ENCODE peak calls at places on chromosomes 7 and 10, in nine cellular contexts. M is HCT116, D is fibroblast of lung, B is endothelial cell of umbilical vein, P is neuronal stem cell, C is GM23248, T is Karpas-422, X is IMR-90, J is H9. H is an unnamed sample.

GRCh38 chr10:119665901-119666708 is 14.9 kb downstream of the BAG3 start:
- DNase-seq in P (no peak), C (no peak), J (no peak), D (no peak), T (no peak), M (no peak), B (no peak), X (peak), H (peak)

GRCh38 chr10:43961523-43962345 is 313.1 kb upstream of the ZNF32 start:
- DNase-seq in B (no peak), J (no peak), D (peak), C (no peak), M (no peak), T (no peak), P (no peak), X (no peak), H (peak)

GRCh38 chr10:74156919-74157289 is 5.9 kb downstream of the ADK start:
- DNase-seq in T (no peak), M (no peak), J (no peak), B (no peak), D (peak), X (peak), C (no peak), P (no peak), H (peak)

GRCh38 chr10:32271617-32272016 is 75.3 kb downstream of the EPC1 start:
- DNase-seq in J (no peak), T (no peak), C (peak), D (peak), M (no peak), X (peak), P (no peak), B (no peak), H (no peak)

GRCh38 chr7:131095346-131095745 is 232.3 kb upstream of the MKLN1 start:
- DNase-seq in D (peak), C (no peak), T (no peak), J (no peak), B (no peak), X (no peak), P (no peak), M (no peak), H (no peak)

GRCh38 chr7:47337531-47337930 is 244.4 kb downstream of the TNS3 start:
- DNase-seq in M (no peak), P (no peak), J (peak), C (peak), X (no peak), T (peak), D (peak), B (no peak), H (peak)

GRCh38 chr7:113784317-113784716 is 134.5 kb downstream of the PPP1R3A start:
- DNase-seq in M (no peak), B (peak), D (no peak), X (no peak), C (no peak), T (no peak), J (no peak), P (no peak), H (no peak)

GRCh38 chr10:75176046-75176445 is 34.5 kb upstream of the VDAC2 start:
- DNase-seq in C (no peak), B (no peak), M (no peak), T (no peak), D (no peak), J (no peak), P (no peak), X (no peak), H (no peak)

GRCh38 chr7:22726345-22726848 is 603 bp upstream of the IL6 start:
- DNase-seq in P (peak), M (peak), T (peak), C (peak), D (peak), J (peak), X (peak), B (peak), H (peak)

GRCh38 chr7:50341709-50342108 is 37.2 kb downstream of the IKZF1 start:
- DNase-seq in D (no peak), C (no peak), X (no peak), M (no peak), T (no peak), B (no peak), P (no peak), J (no peak), H (no peak)

GRCh38 chr7:823639-824038 is 8.6 kb upstream of the SUN1 start:
- DNase-seq in M (no peak), P (no peak), C (no peak), B (peak), X (no peak), J (no peak), T (no peak), D (no peak), H (no peak)

GRCh38 chr7:35680403-35681013 is 14.4 kb downstream of the HERPUD2 start:
- DNase-seq in D (peak), C (no peak), T (peak), J (no peak), X (no peak), P (no peak), M (no peak), B (no peak), H (no peak)

GRCh38 chr7:118872568-118872967 is 648.1 kb downstream of the ANKRD7 start:
- DNase-seq in C (no peak), M (peak), B (no peak), X (no peak), J (no peak), D (no peak), P (no peak), T (no peak), H (peak)

GRCh38 chr7:148911626-148912025 is 27.5 kb upstream of the EZH2 start:
- DNase-seq in T (no peak), P (no peak), J (no peak), C (no peak), M (peak), D (no peak), B (no peak), X (no peak), H (no peak)

GRCh38 chr7:44082541-44083207 is 344 bp upstream of the POLM start:
- DNase-seq in C (peak), B (peak), P (peak), X (peak), T (peak), J (peak), D (peak), M (peak), H (peak)

GRCh38 chr10:200405-200804 is 65.2 kb downstream of the ZMYND11 start:
- DNase-seq in C (peak), J (no peak), B (no peak), T (no peak), D (peak), X (peak), M (no peak), P (no peak), H (peak)

GRCh38 chr10:49290131-49290530 is 8.8 kb upstream of the C10orf71 start:
- DNase-seq in J (no peak), X (no peak), D (no peak), C (no peak), M (no peak), T (no peak), B (peak), P (no peak), H (no peak)

GRCh38 chr10:126663880-126664279 is 6.6 kb downstream of the C10orf90 start:
- DNase-seq in J (no peak), T (no peak), P (no peak), M (no peak), D (peak), C (peak), B (no peak), X (peak), H (peak)

GRCh38 chr10:110706690-110707098 is 62.6 kb downstream of the RBM20 start:
- DNase-seq in J (no peak), B (no peak), C (peak), M (peak), T (no peak), D (peak), X (peak), P (no peak), H (peak)

GRCh38 chr10:3186365-3186764 is 13.8 kb upstream of the PITRM1 start:
- DNase-seq in P (no peak), D (no peak), M (no peak), T (no peak), C (no peak), B (no peak), X (no peak), J (no peak), H (no peak)

DNA sequence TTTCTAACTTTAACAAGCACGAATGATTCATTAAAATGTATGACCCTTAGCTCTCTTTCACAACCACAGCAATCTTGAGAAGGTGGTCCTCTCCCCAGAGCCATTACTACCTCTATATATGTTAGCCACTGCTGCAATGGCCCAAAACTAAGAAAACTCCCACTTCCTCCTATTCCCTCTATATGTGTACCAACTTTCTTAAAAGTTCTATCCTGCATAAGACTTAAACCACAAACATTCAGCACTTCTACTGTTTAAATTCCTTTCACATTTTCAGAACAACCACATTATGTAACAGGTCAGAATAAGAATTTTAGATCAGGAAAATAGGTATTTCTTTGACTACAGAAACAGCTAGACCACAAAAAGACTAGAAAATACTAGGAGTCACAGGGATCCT is 36.2 kb downstream of the WASL start:
- DNase-seq in B (no peak), D (peak), J (no peak), P (no peak), C (peak), M (no peak), T (no peak), X (peak), H (no peak)
- H3K9ac ChIP-seq in B (no peak), D (no peak), J (no peak), P (no peak), C (no peak), M (no peak), T (no peak), X (no peak), H (no peak)

GRCh38 chr10:90787906-90788491 is 69.8 kb downstream of the HTR7 start:
- DNase-seq in B (peak), P (peak), C (peak), X (peak), D (peak), M (peak), T (peak), J (peak), H (peak)
- H3K4me2 ChIP-seq in B (no peak), P (no peak), C (no peak), X (no peak), D (no peak), M (no peak), T (no peak), J (no peak), H (no peak)

DNA sequence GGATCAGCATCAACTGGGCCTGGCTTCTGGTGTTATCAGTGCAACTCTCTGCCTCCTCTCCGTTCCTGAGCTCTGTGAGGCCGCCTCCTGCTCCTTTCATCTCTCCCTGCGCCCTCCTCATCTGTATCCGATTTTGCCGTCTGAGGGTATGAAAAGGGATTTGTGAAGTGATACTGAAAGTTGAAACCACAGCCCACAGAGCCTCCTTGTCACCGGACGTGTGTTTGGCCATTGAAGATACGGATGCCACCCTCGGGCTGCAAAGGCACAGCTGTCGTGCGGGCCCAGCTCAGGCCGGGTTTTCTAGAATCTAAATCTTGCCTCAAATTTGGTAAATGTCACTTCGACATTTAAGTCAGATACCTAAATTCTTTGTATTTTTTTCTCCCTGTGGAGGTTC is 408.8 kb upstream of the ADARB2 start:
- DNase-seq in X (no peak), C (no peak), D (no peak), T (no peak), P (no peak), M (no peak), J (no peak), B (no peak), H (no peak)
- H2AFZ ChIP-seq in X (no peak), C (no peak), D (no peak), T (no peak), P (peak), M (no peak), J (peak), B (no peak), H (no peak)

DNA sequence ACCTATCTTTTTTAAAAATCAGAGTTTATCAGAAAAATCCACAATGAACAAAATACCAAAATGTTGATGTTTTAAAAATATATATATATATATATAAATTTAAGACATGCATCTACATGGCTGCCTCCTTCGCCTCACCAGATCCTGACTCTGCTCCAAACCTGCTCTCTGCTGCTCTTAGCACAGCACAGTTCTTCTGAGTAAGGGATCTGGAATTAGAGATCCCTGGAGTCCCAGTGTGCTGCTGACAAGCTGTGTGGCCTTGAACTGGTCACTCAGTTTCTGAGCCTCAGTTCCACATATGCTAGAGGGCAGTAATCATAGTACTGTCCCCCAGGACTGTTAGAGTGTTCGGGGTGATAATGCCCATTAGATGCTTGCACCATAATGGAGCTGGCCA is 53.1 kb upstream of the AQP1 start:
- DNase-seq in T (no peak), X (no peak), D (no peak), B (no peak), M (no peak), J (no peak), P (no peak), C (no peak), H (no peak)
- H3K9ac ChIP-seq in T (no peak), X (no peak), D (no peak), B (no peak), M (no peak), J (no peak), P (no peak), C (no peak), H (no peak)

GRCh38 chr10:71770789-71771188 is 2.5 kb downstream of the VSIR start:
- DNase-seq in P (no peak), T (no peak), J (no peak), C (peak), M (no peak), B (no peak), D (no peak), X (no peak), H (peak)

GRCh38 chr10:71770255-71770654 is 3.1 kb downstream of the VSIR start:
- DNase-seq in T (no peak), P (no peak), B (no peak), C (peak), M (no peak), X (peak), J (no peak), D (no peak), H (peak)

GRCh38 chr10:71767420-71768035 is 5.8 kb downstream of the VSIR start:
- DNase-seq in P (no peak), X (no peak), C (peak), D (peak), J (no peak), T (no peak), M (no peak), B (peak), H (peak)

GRCh38 chr10:71771204-71771603 is 2.1 kb downstream of the VSIR start:
- DNase-seq in D (no peak), B (no peak), M (no peak), X (no peak), J (no peak), P (no peak), T (no peak), C (no peak), H (no peak)

GRCh38 chr10:71769279-71769823 is 4.0 kb downstream of the VSIR start:
- DNase-seq in D (peak), P (no peak), X (peak), T (no peak), J (no peak), C (peak), M (no peak), B (peak), H (no peak)
- H3K4me2 ChIP-seq in D (peak), P (no peak), X (no peak), T (peak), J (no peak), C (peak), M (peak), B (peak), H (no peak)

DNA sequence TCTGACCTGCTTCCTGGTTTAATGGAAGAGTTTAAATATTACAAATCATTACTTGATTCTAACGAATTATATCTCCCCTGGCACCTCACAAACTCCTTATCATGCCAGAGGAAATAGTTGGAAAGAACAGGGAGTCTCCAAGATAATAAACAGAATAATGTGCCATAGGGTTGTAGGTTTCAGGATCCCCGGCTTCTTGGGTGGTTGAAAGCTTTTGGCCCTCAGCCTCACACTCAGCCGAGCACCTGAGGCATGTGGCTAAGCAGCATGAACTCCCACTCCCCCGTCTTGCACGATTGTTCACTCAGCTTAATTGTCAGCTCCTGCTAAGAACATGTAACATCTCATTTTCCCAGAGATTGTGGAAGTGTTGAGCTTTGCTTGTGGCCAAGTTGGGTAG is 80.0 kb downstream of the FZD1 start:
- DNase-seq in C (no peak), J (no peak), D (no peak), M (no peak), P (no peak), B (no peak), T (peak), X (no peak), H (no peak)
- H2AFZ ChIP-seq in C (no peak), J (no peak), D (no peak), M (no peak), P (no peak), B (peak), T (peak), X (no peak), H (no peak)